ENCODE peak calls at places on chromosomes 12 and 14, in eight cellular contexts. A is HCT116, H is stomach, N is uterus, Y is IMR-90, V is esophagus squamous epithelium, S is adrenal gland, T is Peyer's patch. C is an unnamed sample.
A peak's percentile ranks its signal among the peaks of the same experiment; 100 is the strongest.

GRCh38 chr12:84874125-84874824 is 38.3 kb downstream of the SLC6A15 start:
- DNase-seq in A (peak; percentile 55), N (no peak), H (no peak), T (no peak), Y (peak; percentile 60), V (no peak), S (no peak), C (no peak)

GRCh38 chr12:80187660-80188090 is 88.3 kb downstream of the OTOGL start:
- DNase-seq in T (no peak), H (no peak), N (peak; percentile 39), S (peak; percentile 33), V (no peak), A (no peak), Y (peak; percentile 41), C (peak; percentile 51)

GRCh38 chr14:35213869-35214387 is 78.3 kb upstream of the PSMA6 start:
- DNase-seq in S (no peak), T (no peak), H (no peak), A (no peak), Y (peak; percentile 47), N (no peak), V (no peak), C (no peak)

GRCh38 chr14:78010688-78011087 is 159.5 kb upstream of the NRXN3 start:
- DNase-seq in H (no peak), A (no peak), V (no peak), N (no peak), T (no peak), S (peak; percentile 14), Y (peak; percentile 5), C (no peak)

GRCh38 chr12:123914726-123915345 is 57.8 kb downstream of the CCDC92 start:
- DNase-seq in N (no peak), Y (no peak), V (no peak), H (no peak), S (no peak), T (no peak), A (no peak), C (no peak)

GRCh38 chr12:32120419-32120818 is 13.8 kb downstream of the BICD1 start:
- DNase-seq in S (no peak), Y (peak; percentile 40), A (no peak), H (no peak), T (no peak), V (no peak), N (no peak), C (no peak)

GRCh38 chr12:45727994-45728624 is 1.4 kb upstream of the ARID2 start:
- DNase-seq in S (no peak), H (no peak), T (no peak), V (no peak), A (no peak), Y (peak; percentile 5), N (no peak), C (no peak)

GRCh38 chr14:96042218-96042930 is 3.2 kb downstream of the C14orf132 start:
- DNase-seq in T (no peak), H (no peak), A (no peak), S (no peak), N (no peak), V (no peak), Y (peak; percentile 69), C (no peak)

GRCh38 chr12:48889679-48890078 is 24.0 kb upstream of the RND1 start:
- DNase-seq in T (no peak), Y (no peak), S (no peak), A (no peak), H (no peak), V (no peak), N (no peak), C (no peak)

GRCh38 chr14:26597136-26598080 is at the start of gene NOVA1:
- DNase-seq in T (peak; percentile 44), Y (no peak), A (no peak), V (no peak), N (peak; percentile 38), H (no peak), S (peak; percentile 26), C (peak; percentile 5)

GRCh38 chr14:24366664-24367505 is 1.1 kb upstream of the NFATC4 start:
- DNase-seq in S (peak; percentile 92), H (peak; percentile 93), Y (peak; percentile 89), A (peak; percentile 97), N (peak; percentile 92), V (peak; percentile 30), T (peak; percentile 92), C (peak; percentile 73)

GRCh38 chr12:10716704-10717315 is 6.3 kb downstream of the YBX3 start:
- DNase-seq in H (peak; percentile 73), Y (peak; percentile 92), S (peak; percentile 92), A (peak; percentile 75), T (peak; percentile 77), V (peak; percentile 1), N (peak; percentile 84), C (peak; percentile 92)

GRCh38 chr14:100160534-100160916 is 1.1 kb upstream of the DEGS2 start:
- DNase-seq in A (no peak), N (no peak), Y (no peak), T (no peak), H (no peak), V (no peak), S (no peak), C (no peak)

GRCh38 chr12:130479401-130480125 is 141.9 kb downstream of the PIWIL1 start:
- DNase-seq in A (no peak), V (no peak), Y (no peak), S (no peak), N (no peak), H (no peak), T (no peak), C (no peak)

GRCh38 chr14:77965919-77966435 is 166.1 kb downstream of the ADCK1 start:
- DNase-seq in V (no peak), H (peak; percentile 54), A (no peak), S (peak; percentile 51), Y (peak; percentile 8), T (no peak), N (no peak), C (no peak)

GRCh38 chr12:78530065-78530765 is 334.4 kb upstream of the SYT1 start:
- DNase-seq in Y (peak; percentile 38), A (no peak), V (no peak), N (no peak), H (no peak), T (no peak), S (no peak), C (no peak)

GRCh38 chr14:60093606-60094005 is 1.9 kb downstream of the PCNX4 start:
- DNase-seq in N (no peak), Y (peak; percentile 18), H (no peak), S (no peak), A (no peak), V (no peak), T (no peak), C (no peak)

GRCh38 chr14:101544550-101544949 is 16.7 kb upstream of the DIO3 start:
- DNase-seq in V (no peak), Y (no peak), H (no peak), A (no peak), T (no peak), N (no peak), S (no peak), C (no peak)

DNA sequence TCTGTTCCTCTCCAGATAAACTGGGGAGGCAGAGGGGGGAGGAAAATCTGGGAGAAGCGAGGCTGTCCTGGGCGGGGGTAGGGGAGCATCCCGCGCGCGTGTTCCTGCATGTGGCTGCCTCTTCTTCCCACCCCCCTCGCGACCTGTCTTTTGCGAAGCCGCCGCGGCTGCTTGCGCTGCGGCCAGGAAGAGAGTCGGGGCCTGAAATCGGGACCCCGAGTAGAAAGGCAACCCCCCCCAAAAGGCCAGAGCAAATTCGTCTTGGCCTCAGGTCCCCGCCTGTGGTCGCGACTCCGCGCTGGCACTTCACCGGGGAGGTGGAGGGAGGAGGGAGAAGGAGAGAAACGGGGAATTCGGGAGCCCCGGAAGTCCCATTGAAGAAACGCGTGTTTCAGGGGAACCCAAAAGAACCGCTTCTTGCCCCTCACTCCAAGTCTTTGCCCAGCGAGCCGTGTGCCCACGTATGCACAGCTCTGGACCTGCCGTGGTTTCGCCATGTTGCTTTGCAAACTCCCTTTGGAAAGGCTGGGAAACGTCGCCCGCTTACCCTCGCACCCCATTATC is 916 bp downstream of the CCND2 start:
- DNase-seq in Y (no peak), T (peak; percentile 65), A (no peak), H (no peak), V (no peak), N (peak; percentile 43), S (peak; percentile 59), C (no peak)
- H3K4me1 ChIP-seq in Y (peaks cover 3% of the 10 kb centered on the region), T (peaks cover 10% of the 10 kb centered on the region), A (peaks cover 5% of the 10 kb centered on the region), H (peaks cover 98% of the 10 kb centered on the region), V (peaks cover 59% of the 10 kb centered on the region), N (peaks cover 21% of the 10 kb centered on the region), S (peaks cover 62% of the 10 kb centered on the region), C (peaks cover 39% of the 10 kb centered on the region)

DNA sequence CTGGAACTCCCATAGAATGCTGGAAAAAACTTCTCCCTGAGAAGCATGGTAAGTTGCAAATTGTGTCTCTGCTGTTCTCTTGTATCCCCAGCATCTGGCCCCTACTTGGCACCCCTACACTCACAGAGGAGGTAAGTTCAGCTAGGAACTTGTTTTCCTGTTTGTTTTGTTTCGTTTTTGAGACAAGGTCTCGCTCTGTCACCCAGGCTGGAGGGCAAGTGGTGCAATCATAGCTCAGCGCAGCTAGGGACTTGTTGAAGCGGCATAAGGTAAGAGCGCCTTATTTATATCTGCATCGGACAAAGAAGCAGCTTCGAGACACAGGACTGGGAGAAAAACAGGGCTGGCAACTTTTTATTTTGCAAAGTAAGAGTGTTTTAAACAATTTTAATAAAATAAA is 18.5 kb upstream of the ANO2 start:
- DNase-seq in Y (no peak), V (no peak), H (no peak), S (no peak), A (no peak), T (no peak), N (no peak), C (no peak)
- TF ChIP-seq POLR2A in Y (no peak), V (no peak), H (no peak), S (no peak), A (no peak), T (no peak), N (no peak), C (no peak)

GRCh38 chr12:89390802-89391673 is 38.7 kb upstream of the DUSP6 start:
- DNase-seq in N (no peak), A (no peak), S (no peak), Y (peak; percentile 90), V (no peak), T (peak; percentile 65), H (no peak), C (no peak)
- H3K27ac ChIP-seq in N (no peak overlapping the region), A (no peak overlapping the region), S (peak overlapping the region; percentile 6), Y (peak overlapping the region; percentile 4), V (peak overlapping the region; percentile 52), T (peak overlapping the region; percentile 88), H (peak overlapping the region; percentile 49), C (peak overlapping the region; percentile 63)

GRCh38 chr12:128795530-128796361 is 28.0 kb downstream of the SLC15A4 start:
- DNase-seq in V (no peak), H (no peak), T (peak; percentile 80), N (no peak), S (no peak), A (no peak), Y (no peak), C (no peak)

GRCh38 chr12:128792881-128793280 is 30.9 kb downstream of the SLC15A4 start:
- DNase-seq in A (no peak), Y (no peak), H (peak; percentile 13), N (no peak), T (no peak), S (no peak), V (no peak), C (no peak)

GRCh38 chr12:128792398-128792797 is 31.4 kb downstream of the SLC15A4 start:
- DNase-seq in T (no peak), Y (no peak), H (peak; percentile 23), S (no peak), V (no peak), A (no peak), N (no peak), C (no peak)

GRCh38 chr12:128796439-128797118 is 27.2 kb downstream of the SLC15A4 start:
- DNase-seq in Y (no peak), A (no peak), S (no peak), V (no peak), H (no peak), N (no peak), T (no peak), C (peak; percentile 84)

GRCh38 chr12:128794661-128795529 is 28.9 kb downstream of the SLC15A4 start:
- DNase-seq in H (peak; percentile 13), A (no peak), Y (no peak), T (peak; percentile 64), N (no peak), V (no peak), S (no peak), C (no peak)
- H3K4me1 ChIP-seq in H (peaks cover 14% of the 10 kb centered on the region), A (no peaks in the 10 kb centered on the region), Y (peaks cover 14% of the 10 kb centered on the region), T (peaks cover 6% of the 10 kb centered on the region), N (no peaks in the 10 kb centered on the region), V (no peaks in the 10 kb centered on the region), S (peaks cover 11% of the 10 kb centered on the region), C (peaks cover 38% of the 10 kb centered on the region)

C was measured in gastrocnemius medialis.